ENCODE peak calls at places on chromosomes 4 and X, in eight cellular contexts. C, J, P, R, Y, E, K and D are unnamed samples.

GRCh38 chrX:12973561-12974216 is 1.2 kb upstream of the TMSB4X start:
- DNase-seq in C (peak), J (no peak), P (no peak), R (no peak), Y (no peak), E (no peak), K (no peak), D (no peak)

GRCh38 chr4:155906554-155907247 is 3.2 kb downstream of the TDO2 start:
- DNase-seq in C (peak), J (no peak), P (no peak), R (no peak), Y (peak), E (no peak), K (no peak), D (no peak)

GRCh38 chrX:138748480-138748879 is 37.0 kb upstream of the FGF13 start:
- DNase-seq in C (no peak), J (no peak), P (no peak), R (no peak), Y (peak), E (no peak), K (no peak), D (no peak)

GRCh38 chr4:165600959-165601674 is 222.3 kb downstream of the CPE start:
- DNase-seq in C (no peak), J (no peak), P (no peak), R (no peak), Y (peak), E (no peak), K (no peak), D (no peak)

GRCh38 chr4:153467897-153468262 is 1.7 kb downstream of the TMEM131L start:
- DNase-seq in C (no peak), J (no peak), P (no peak), R (no peak), Y (peak), E (no peak), K (no peak), D (no peak)

GRCh38 chr4:39565925-39566630 is 38.8 kb upstream of the UGDH start:
- DNase-seq in C (no peak), J (no peak), P (no peak), R (no peak), Y (peak), E (no peak), K (no peak), D (no peak)

GRCh38 chr4:142035556-142035955 is 399.2 kb downstream of the IL15 start:
- DNase-seq in C (no peak), J (no peak), P (no peak), R (no peak), Y (no peak), E (no peak), K (no peak), D (no peak)

GRCh38 chr4:77819409-77819835 is 254 bp upstream of the CNOT6L start:
- DNase-seq in C (peak), J (no peak), P (no peak), R (no peak), Y (no peak), E (no peak), K (no peak), D (no peak)

GRCh38 chrX:129959493-129959832 is 23.0 kb upstream of the BCORL1 start:
- DNase-seq in C (no peak), J (no peak), P (peak), R (peak), Y (peak), E (no peak), K (no peak), D (no peak)

DNA sequence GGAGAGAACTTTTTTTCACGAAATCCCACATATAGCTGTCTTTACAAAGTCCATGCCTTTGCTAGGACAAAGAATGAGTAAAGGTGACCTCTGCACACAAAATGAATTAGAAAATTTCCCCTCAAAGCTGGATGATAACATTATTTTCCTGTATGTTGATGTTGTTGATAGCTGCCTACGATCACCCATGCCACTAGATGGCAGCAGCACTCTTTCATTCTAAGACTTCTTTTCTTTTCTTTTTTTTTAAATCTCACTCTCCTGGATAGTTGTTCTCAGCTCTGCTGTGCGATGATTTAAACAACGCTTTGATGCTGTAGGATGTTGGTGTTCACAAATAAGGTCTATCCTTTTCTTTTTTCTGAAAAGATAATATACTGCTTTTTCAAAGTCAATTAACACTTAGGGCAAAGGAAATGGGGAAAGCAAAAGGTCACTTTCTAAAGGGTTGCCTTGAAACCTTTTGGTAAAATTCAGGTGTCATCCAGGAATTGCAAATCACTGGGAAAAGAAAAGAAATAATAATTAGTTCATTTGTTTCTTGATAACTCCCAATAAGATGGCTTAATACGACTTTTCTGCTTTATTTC is 266.8 kb downstream of the C4orf33 start:
- DNase-seq in C (peak), J (no peak), P (peak), R (peak), Y (peak), E (no peak), K (peak), D (peak)
- H3K4me3 ChIP-seq in C (no peak), J (no peak), P (no peak), R (no peak), Y (no peak), E (no peak), K (no peak), D (no peak)

GRCh38 chr4:109510687-109511086 is 49.4 kb upstream of the MCUB start:
- DNase-seq in C (no peak), J (no peak), P (no peak), R (no peak), Y (no peak), E (no peak), K (no peak), D (no peak)

GRCh38 chr4:109511414-109511813 is 48.6 kb upstream of the MCUB start:
- DNase-seq in C (no peak), J (no peak), P (no peak), R (no peak), Y (no peak), E (no peak), K (no peak), D (no peak)

DNA sequence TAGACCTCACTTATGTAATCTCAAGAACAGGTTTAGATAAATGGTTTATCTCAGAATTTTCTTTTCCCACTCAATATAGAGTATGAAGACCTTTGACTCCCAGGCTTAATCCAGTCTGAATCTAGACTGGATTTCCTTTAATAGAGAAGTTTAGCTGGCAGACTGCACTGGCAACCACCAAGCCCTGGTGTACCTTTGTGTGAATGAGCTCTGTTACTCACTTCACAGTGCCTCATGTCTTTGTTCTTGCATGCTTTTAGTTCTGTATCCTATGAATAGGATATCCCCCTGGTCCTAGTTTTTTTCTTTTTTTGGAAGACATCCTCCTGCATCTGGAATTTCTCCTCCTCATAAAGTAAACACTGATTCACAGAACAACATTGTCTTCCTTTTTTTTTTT is 53.2 kb upstream of the MCUB start:
- DNase-seq in C (no peak), J (no peak), P (no peak), R (no peak), Y (no peak), E (no peak), K (no peak), D (no peak)
- H3K4me3 ChIP-seq in C (no peak), J (no peak), P (no peak), R (no peak), Y (no peak), E (no peak), K (no peak), D (no peak)

DNA sequence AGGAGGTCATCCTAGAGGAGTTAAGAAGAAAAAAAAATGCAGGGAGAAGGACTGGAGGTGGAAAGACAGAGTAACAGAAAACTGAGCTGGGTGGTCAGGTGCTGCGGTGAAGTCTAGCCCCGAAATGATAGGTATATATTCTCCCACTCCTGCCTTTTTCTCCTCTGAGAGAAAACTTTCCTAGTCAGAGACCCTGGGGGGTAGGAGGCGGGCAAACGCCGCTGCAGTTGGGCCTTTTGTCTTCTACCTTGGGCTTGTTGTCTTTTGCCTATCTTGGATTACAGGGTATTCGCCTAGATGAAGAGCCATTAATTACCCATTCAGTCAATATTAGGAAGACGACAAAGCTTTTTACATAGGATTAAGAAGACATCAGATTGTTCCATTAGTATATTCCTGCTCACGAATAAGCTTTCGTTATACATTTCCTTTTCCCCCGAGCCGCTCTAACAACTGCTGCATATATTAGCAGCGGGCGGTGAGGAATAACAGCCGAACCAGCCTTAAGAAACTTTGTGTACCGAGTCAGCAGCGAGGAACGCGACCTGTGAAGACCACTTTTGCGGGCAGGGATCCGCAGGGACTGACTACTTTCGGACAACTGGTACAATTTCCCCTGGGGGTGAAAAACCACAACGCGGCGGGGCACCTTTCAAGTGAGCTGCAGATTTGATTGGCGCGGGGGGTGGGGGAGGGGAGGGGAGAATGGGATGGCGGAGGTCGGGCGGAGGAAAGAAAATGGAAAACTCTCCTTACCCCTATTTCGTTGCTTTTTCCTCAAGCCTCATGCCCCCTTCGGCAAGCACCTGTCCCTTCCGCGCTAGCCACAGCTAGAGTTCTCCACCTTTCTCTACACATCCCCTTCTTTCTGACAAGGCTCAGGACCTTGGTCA is 5.7 kb upstream of the PITX2 start:
- DNase-seq in C (no peak), J (no peak), P (peak), R (no peak), Y (no peak), E (no peak), K (no peak), D (no peak)
- H3K4me3 ChIP-seq in C (no peak), J (no peak), P (peak), R (no peak), Y (no peak), E (no peak), K (no peak), D (peak)

DNA sequence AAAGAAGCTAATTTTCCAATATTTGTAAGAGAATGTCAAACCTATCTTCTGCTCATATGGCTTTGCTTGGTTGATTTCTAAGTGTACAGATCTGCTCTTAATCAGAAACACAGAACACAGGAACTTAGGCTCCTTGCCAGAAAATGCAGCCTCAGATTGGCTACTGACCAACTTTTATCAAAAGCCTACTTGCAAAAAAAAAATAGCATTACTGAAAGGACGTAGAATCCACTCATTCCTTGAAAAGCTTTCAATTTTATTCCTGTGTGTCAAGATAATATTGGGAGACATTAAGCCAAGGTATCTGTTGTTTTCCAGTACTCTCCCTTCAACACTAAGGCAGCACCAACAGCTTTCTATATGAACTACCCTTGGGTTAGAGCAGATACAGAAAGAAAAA is 127.6 kb upstream of the INTU start:
- DNase-seq in C (no peak), J (no peak), P (no peak), R (no peak), Y (peak), E (no peak), K (no peak), D (no peak)
- H3K4me3 ChIP-seq in C (no peak), J (no peak), P (no peak), R (no peak), Y (no peak), E (no peak), K (no peak), D (no peak)

GRCh38 chrX:143632625-143633387 is 3.1 kb downstream of the SLITRK4 start:
- DNase-seq in C (no peak), J (no peak), P (no peak), R (no peak), Y (peak), E (no peak), K (no peak), D (no peak)

GRCh38 chrX:143634701-143635442 is 1.0 kb downstream of the SLITRK4 start:
- DNase-seq in C (no peak), J (no peak), P (peak), R (no peak), Y (peak), E (no peak), K (no peak), D (no peak)

GRCh38 chrX:143634373-143634685 is 1.6 kb downstream of the SLITRK4 start:
- DNase-seq in C (no peak), J (no peak), P (peak), R (no peak), Y (no peak), E (no peak), K (no peak), D (no peak)

GRCh38 chrX:143633530-143634372 is 2.1 kb downstream of the SLITRK4 start:
- DNase-seq in C (peak), J (no peak), P (peak), R (no peak), Y (peak), E (no peak), K (no peak), D (no peak)

DNA sequence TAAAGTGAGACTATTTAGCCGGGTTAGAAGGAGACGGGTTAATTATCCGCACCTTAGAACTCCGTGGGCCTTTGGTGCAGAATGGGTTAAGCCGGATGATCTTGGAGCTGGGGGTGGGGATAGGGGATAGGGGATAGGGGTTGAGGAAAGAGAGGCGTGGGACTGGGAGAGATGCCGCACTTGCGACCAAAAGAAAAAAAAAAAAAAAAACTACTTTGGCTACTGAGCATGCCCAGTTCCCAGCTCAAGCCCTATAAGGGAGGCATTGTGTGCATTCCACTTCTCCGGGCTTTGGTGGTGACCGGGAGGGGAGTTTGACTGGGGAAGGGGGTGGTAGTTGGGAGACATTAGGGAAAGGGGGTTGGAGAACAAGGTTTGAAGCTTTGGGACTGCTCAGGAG is at the start of gene SLITRK4:
- DNase-seq in C (no peak), J (no peak), P (peak), R (no peak), Y (peak), E (no peak), K (no peak), D (peak)
- H3K4me3 ChIP-seq in C (peak), J (no peak), P (peak), R (peak), Y (peak), E (no peak), K (no peak), D (peak)

GRCh38 chrX:154135458-154136229 is 8.4 kb upstream of the OPN1LW start:
- DNase-seq in C (no peak), J (no peak), P (no peak), R (no peak), Y (no peak), E (peak), K (no peak), D (no peak)

GRCh38 chrX:154140742-154141141 is 3.3 kb upstream of the OPN1LW start:
- DNase-seq in C (no peak), J (no peak), P (no peak), R (no peak), Y (no peak), E (no peak), K (no peak), D (no peak)

GRCh38 chrX:154140206-154140605 is 3.8 kb upstream of the OPN1LW start:
- DNase-seq in C (no peak), J (no peak), P (no peak), R (no peak), Y (no peak), E (no peak), K (no peak), D (no peak)

GRCh38 chrX:154138857-154139256 is 5.2 kb upstream of the OPN1LW start:
- DNase-seq in C (no peak), J (no peak), P (no peak), R (no peak), Y (no peak), E (no peak), K (no peak), D (no peak)

DNA sequence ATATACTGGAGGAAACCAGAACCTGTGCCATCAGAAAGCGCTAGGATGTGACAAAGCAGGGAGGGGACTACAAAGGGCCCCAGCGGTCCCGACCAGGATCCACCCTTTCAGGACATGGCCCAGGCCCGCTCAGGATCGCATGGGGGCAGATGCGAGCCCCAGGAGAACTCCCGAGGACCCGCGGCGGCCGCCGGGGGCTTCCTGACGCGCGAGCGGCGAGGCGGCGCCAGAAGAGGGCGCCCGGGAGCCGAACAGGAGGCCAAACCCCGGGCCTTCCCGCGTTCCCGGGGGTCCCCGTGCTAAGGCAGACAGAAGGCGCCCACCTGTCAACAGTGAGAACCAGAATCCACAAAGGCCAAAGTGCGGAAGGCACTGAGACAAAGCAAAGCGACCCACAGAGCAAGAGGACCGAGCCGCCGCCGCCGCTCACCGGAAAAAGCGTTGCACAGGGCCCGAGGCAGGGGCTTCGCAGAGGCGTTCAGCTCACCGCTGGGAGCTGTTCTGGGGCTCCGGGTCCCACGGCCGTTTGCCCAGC is 7.3 kb upstream of the OPN1LW start:
- DNase-seq in C (peak), J (no peak), P (peak), R (peak), Y (peak), E (peak), K (peak), D (peak)
- H3K4me3 ChIP-seq in C (peak), J (no peak), P (peak), R (no peak), Y (peak), E (no peak), K (peak), D (no peak)